ENCODE peak calls at places on chromosomes 11 and 22, in six cellular contexts. One of them, this sample, is unnamed.

GRCh38 chr11:44883277-44883676 is 67.4 kb downstream of the TP53I11 start:
- DNase-seq in upper lobe of right lung: no peak
- DNase-seq in brain microvascular endothelial cell: no peak
- DNase-seq in A549: no peak
- DNase-seq in heart left ventricle: no peak
- DNase-seq in sigmoid colon: no peak
- DNase-seq in this sample: no peak

GRCh38 chr11:47468598-47469214 is 19.8 kb upstream of the RAPSN start:
- DNase-seq in upper lobe of right lung: peak
- DNase-seq in brain microvascular endothelial cell: no peak
- DNase-seq in A549: no peak
- DNase-seq in heart left ventricle: no peak
- DNase-seq in sigmoid colon: no peak
- DNase-seq in this sample: no peak

GRCh38 chr11:83836883-83837654 is 550.9 kb upstream of the CCDC90B start:
- DNase-seq in upper lobe of right lung: no peak
- DNase-seq in brain microvascular endothelial cell: peak
- DNase-seq in A549: peak
- DNase-seq in heart left ventricle: peak
- DNase-seq in sigmoid colon: peak
- DNase-seq in this sample: no peak

GRCh38 chr11:62137881-62138629 is 14.2 kb downstream of the INCENP start:
- DNase-seq in upper lobe of right lung: no peak
- DNase-seq in brain microvascular endothelial cell: no peak
- DNase-seq in A549: no peak
- DNase-seq in heart left ventricle: no peak
- DNase-seq in sigmoid colon: no peak
- DNase-seq in this sample: no peak

GRCh38 chr11:86815726-86816125 is 15.4 kb downstream of the PRSS23 start:
- DNase-seq in upper lobe of right lung: no peak
- DNase-seq in brain microvascular endothelial cell: no peak
- DNase-seq in A549: no peak
- DNase-seq in heart left ventricle: no peak
- DNase-seq in sigmoid colon: no peak
- DNase-seq in this sample: no peak

GRCh38 chr22:37459211-37459610 is 27.0 kb downstream of the MFNG start:
- DNase-seq in upper lobe of right lung: no peak
- DNase-seq in brain microvascular endothelial cell: no peak
- DNase-seq in A549: no peak
- DNase-seq in heart left ventricle: no peak
- DNase-seq in sigmoid colon: no peak
- DNase-seq in this sample: no peak

GRCh38 chr22:39490135-39490798 is 11.8 kb upstream of the MIEF1 start:
- DNase-seq in upper lobe of right lung: peak
- DNase-seq in brain microvascular endothelial cell: peak
- DNase-seq in A549: peak
- DNase-seq in heart left ventricle: peak
- DNase-seq in sigmoid colon: peak
- DNase-seq in this sample: peak

GRCh38 chr22:49649166-49649565 is 178.5 kb downstream of the BRD1 start:
- DNase-seq in upper lobe of right lung: no peak
- DNase-seq in brain microvascular endothelial cell: no peak
- DNase-seq in A549: no peak
- DNase-seq in heart left ventricle: no peak
- DNase-seq in sigmoid colon: no peak
- DNase-seq in this sample: no peak

GRCh38 chr11:99505831-99506230 is 485.1 kb downstream of the CNTN5 start:
- DNase-seq in upper lobe of right lung: no peak
- DNase-seq in brain microvascular endothelial cell: no peak
- DNase-seq in A549: no peak
- DNase-seq in heart left ventricle: no peak
- DNase-seq in sigmoid colon: no peak
- DNase-seq in this sample: no peak

GRCh38 chr22:40036591-40037225 is 42.0 kb downstream of the FAM83F start:
- DNase-seq in upper lobe of right lung: peak
- DNase-seq in brain microvascular endothelial cell: peak
- DNase-seq in A549: peak
- DNase-seq in heart left ventricle: peak
- DNase-seq in sigmoid colon: peak
- DNase-seq in this sample: peak

GRCh38 chr11:131874070-131874469 is 503.7 kb downstream of the NTM start:
- DNase-seq in upper lobe of right lung: no peak
- DNase-seq in brain microvascular endothelial cell: no peak
- DNase-seq in A549: no peak
- DNase-seq in heart left ventricle: no peak
- DNase-seq in sigmoid colon: no peak
- DNase-seq in this sample: no peak

GRCh38 chr11:69437001-69437875 is 44.2 kb upstream of the LINC01488 start:
- DNase-seq in upper lobe of right lung: peak
- DNase-seq in brain microvascular endothelial cell: no peak
- DNase-seq in A549: peak
- DNase-seq in heart left ventricle: no peak
- DNase-seq in sigmoid colon: peak
- DNase-seq in this sample: no peak

GRCh38 chr22:27283714-27284113 is 517.8 kb downstream of the MN1 start:
- DNase-seq in upper lobe of right lung: no peak
- DNase-seq in brain microvascular endothelial cell: no peak
- DNase-seq in A549: no peak
- DNase-seq in heart left ventricle: no peak
- DNase-seq in sigmoid colon: no peak
- DNase-seq in this sample: no peak

GRCh38 chr11:84552791-84553190 is 1074.4 kb downstream of the DLG2 start:
- DNase-seq in upper lobe of right lung: no peak
- DNase-seq in brain microvascular endothelial cell: no peak
- DNase-seq in A549: no peak
- DNase-seq in heart left ventricle: no peak
- DNase-seq in sigmoid colon: no peak
- DNase-seq in this sample: no peak

GRCh38 chr22:27405672-27406388 is 395.7 kb downstream of the MN1 start:
- DNase-seq in upper lobe of right lung: peak
- DNase-seq in brain microvascular endothelial cell: no peak
- DNase-seq in A549: peak
- DNase-seq in heart left ventricle: peak
- DNase-seq in sigmoid colon: no peak
- DNase-seq in this sample: peak

GRCh38 chr22:33666661-33667619 is 253.3 kb downstream of the LARGE1 start:
- DNase-seq in upper lobe of right lung: no peak
- DNase-seq in brain microvascular endothelial cell: no peak
- DNase-seq in A549: no peak
- DNase-seq in heart left ventricle: no peak
- DNase-seq in sigmoid colon: no peak
- DNase-seq in this sample: no peak

DNA sequence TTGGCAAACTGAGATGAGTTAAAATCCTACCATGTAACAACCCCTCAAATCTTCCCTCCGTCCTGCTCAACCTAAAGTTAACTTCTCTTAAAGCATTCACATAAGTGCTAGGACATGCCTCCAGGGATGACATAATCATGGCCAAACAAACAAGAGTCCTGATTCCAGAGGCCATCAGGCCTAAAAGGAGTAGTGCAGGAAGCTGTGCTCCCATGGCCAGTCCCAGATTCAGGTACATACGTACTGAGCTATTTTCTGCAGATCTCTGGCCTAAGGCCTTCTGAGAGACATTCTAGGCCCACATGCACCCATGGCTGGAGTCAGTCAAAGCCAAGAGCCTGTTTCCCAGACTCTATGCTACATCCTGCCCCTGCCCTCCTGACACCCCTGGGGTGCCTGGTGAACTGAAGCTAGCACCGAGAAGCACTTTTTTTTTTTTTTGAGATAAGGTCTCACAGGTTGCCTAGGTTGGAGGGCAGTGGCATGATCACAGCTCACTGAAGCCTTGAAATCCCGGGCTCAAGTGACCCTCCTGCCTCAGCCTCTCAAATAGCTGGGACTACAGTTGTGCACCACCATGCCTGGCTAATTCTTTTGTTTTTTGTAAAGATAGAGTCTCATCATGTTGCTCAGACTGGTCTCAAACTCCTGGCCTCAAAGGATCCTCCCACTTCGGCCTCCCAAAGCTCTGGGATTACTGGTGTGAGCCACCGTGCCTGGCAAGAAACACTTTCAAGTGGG is 586 bp downstream of the CD3D start:
- DNase-seq in upper lobe of right lung: no peak
- DNase-seq in brain microvascular endothelial cell: no peak
- DNase-seq in A549: no peak
- DNase-seq in heart left ventricle: no peak
- DNase-seq in sigmoid colon: no peak
- DNase-seq in this sample: no peak
- H3K4me3 ChIP-seq in upper lobe of right lung: peak
- H3K4me3 ChIP-seq in brain microvascular endothelial cell: no peak
- H3K4me3 ChIP-seq in A549: no peak
- H3K4me3 ChIP-seq in heart left ventricle: no peak
- H3K4me3 ChIP-seq in sigmoid colon: no peak
- H3K4me3 ChIP-seq in this sample: no peak

GRCh38 chr11:32586576-32587190 is 3.1 kb downstream of the EIF3M start:
- DNase-seq in upper lobe of right lung: no peak
- DNase-seq in brain microvascular endothelial cell: peak
- DNase-seq in A549: peak
- DNase-seq in heart left ventricle: no peak
- DNase-seq in sigmoid colon: no peak
- DNase-seq in this sample: no peak
- H3K27ac ChIP-seq in upper lobe of right lung: no peak
- H3K27ac ChIP-seq in brain microvascular endothelial cell: no peak
- H3K27ac ChIP-seq in A549: no peak
- H3K27ac ChIP-seq in heart left ventricle: no peak
- H3K27ac ChIP-seq in sigmoid colon: no peak
- H3K27ac ChIP-seq in this sample: no peak

DNA sequence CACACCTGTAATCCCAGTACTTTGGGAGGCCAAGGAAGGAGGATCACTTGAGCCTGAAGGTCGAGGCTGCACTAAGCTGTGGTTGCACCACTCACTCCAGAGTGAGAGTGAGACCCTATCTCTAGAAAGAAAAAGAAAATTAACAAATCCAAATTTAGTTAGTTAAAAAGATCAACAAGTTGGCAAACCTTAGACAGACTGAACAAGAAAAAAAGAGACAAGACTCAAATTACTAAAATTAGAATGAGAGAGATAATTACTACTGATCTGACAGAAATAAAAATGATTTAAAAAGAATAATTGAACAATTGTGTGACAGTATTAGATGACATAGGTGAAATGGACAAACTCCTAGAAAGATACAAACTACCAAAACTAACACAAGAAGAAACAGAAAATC is 13.6 kb downstream of the CHEK2 start:
- DNase-seq in upper lobe of right lung: no peak
- DNase-seq in brain microvascular endothelial cell: no peak
- DNase-seq in A549: no peak
- DNase-seq in heart left ventricle: no peak
- DNase-seq in sigmoid colon: no peak
- DNase-seq in this sample: no peak
- TF ChIP-seq CTCF in upper lobe of right lung: no peak
- TF ChIP-seq CTCF in brain microvascular endothelial cell: no peak
- TF ChIP-seq CTCF in A549: no peak
- TF ChIP-seq CTCF in heart left ventricle: no peak
- TF ChIP-seq CTCF in sigmoid colon: no peak
- TF ChIP-seq CTCF in this sample: no peak

GRCh38 chr22:46069518-46070214 is 80.7 kb upstream of the PPARA start:
- DNase-seq in upper lobe of right lung: peak
- DNase-seq in brain microvascular endothelial cell: peak
- DNase-seq in A549: no peak
- DNase-seq in heart left ventricle: peak
- DNase-seq in sigmoid colon: peak
- DNase-seq in this sample: peak
- H3K4me3 ChIP-seq in upper lobe of right lung: peak
- H3K4me3 ChIP-seq in brain microvascular endothelial cell: peak
- H3K4me3 ChIP-seq in A549: peak
- H3K4me3 ChIP-seq in heart left ventricle: peak
- H3K4me3 ChIP-seq in sigmoid colon: peak
- H3K4me3 ChIP-seq in this sample: peak

GRCh38 chr11:72719551-72719950 is 32.7 kb downstream of the ARAP1 start:
- DNase-seq in upper lobe of right lung: no peak
- DNase-seq in brain microvascular endothelial cell: no peak
- DNase-seq in A549: no peak
- DNase-seq in heart left ventricle: no peak
- DNase-seq in sigmoid colon: no peak
- DNase-seq in this sample: no peak
- H3K27ac ChIP-seq in upper lobe of right lung: peak
- H3K27ac ChIP-seq in brain microvascular endothelial cell: no peak
- H3K27ac ChIP-seq in A549: no peak
- H3K27ac ChIP-seq in heart left ventricle: peak
- H3K27ac ChIP-seq in sigmoid colon: peak
- H3K27ac ChIP-seq in this sample: peak

GRCh38 chr11:75814369-75814685 is 683 bp upstream of the UVRAG start:
- DNase-seq in upper lobe of right lung: no peak
- DNase-seq in brain microvascular endothelial cell: no peak
- DNase-seq in A549: no peak
- DNase-seq in heart left ventricle: no peak
- DNase-seq in sigmoid colon: no peak
- DNase-seq in this sample: no peak
- TF ChIP-seq CTCF in upper lobe of right lung: no peak
- TF ChIP-seq CTCF in brain microvascular endothelial cell: no peak
- TF ChIP-seq CTCF in A549: no peak
- TF ChIP-seq CTCF in heart left ventricle: no peak
- TF ChIP-seq CTCF in sigmoid colon: no peak
- TF ChIP-seq CTCF in this sample: no peak

This sample was measured in left ventricle myocardium inferior.